ENCODE peak calls at places on chromosomes 3 and 15, in seven cellular contexts. One of them, this sample, is unnamed.

GRCh38 chr3:46895204-46895660 is 17.7 kb downstream of the PTH1R start:
- DNase-seq in RCC 7860: peak
- DNase-seq in heart right ventricle: peak
- DNase-seq in cardiac muscle cell: peak
- DNase-seq in activated naive CD4-positive, alpha-beta T cell: peak
- DNase-seq in foreskin fibroblast: no peak
- DNase-seq in upper lobe of left lung: peak
- DNase-seq in this sample: no peak

GRCh38 chr15:92960996-92961681 is 61.0 kb downstream of the CHD2 start:
- DNase-seq in RCC 7860: peak
- DNase-seq in heart right ventricle: no peak
- DNase-seq in cardiac muscle cell: no peak
- DNase-seq in activated naive CD4-positive, alpha-beta T cell: no peak
- DNase-seq in foreskin fibroblast: no peak
- DNase-seq in upper lobe of left lung: no peak
- DNase-seq in this sample: no peak

GRCh38 chr3:95612611-95613010 is 1201.8 kb upstream of the EPHA6 start:
- DNase-seq in RCC 7860: no peak
- DNase-seq in heart right ventricle: no peak
- DNase-seq in cardiac muscle cell: no peak
- DNase-seq in activated naive CD4-positive, alpha-beta T cell: no peak
- DNase-seq in foreskin fibroblast: no peak
- DNase-seq in upper lobe of left lung: no peak
- DNase-seq in this sample: no peak

GRCh38 chr15:36887214-36888017 is 212.9 kb downstream of the MEIS2 start:
- DNase-seq in RCC 7860: no peak
- DNase-seq in heart right ventricle: no peak
- DNase-seq in cardiac muscle cell: no peak
- DNase-seq in activated naive CD4-positive, alpha-beta T cell: no peak
- DNase-seq in foreskin fibroblast: no peak
- DNase-seq in upper lobe of left lung: no peak
- DNase-seq in this sample: no peak

GRCh38 chr15:79453446-79453845 is 21.3 kb downstream of the MINAR1 start:
- DNase-seq in RCC 7860: no peak
- DNase-seq in heart right ventricle: no peak
- DNase-seq in cardiac muscle cell: no peak
- DNase-seq in activated naive CD4-positive, alpha-beta T cell: no peak
- DNase-seq in foreskin fibroblast: no peak
- DNase-seq in upper lobe of left lung: no peak
- DNase-seq in this sample: no peak

GRCh38 chr15:85414495-85414894 is 34.1 kb downstream of the AKAP13 start:
- DNase-seq in RCC 7860: no peak
- DNase-seq in heart right ventricle: no peak
- DNase-seq in cardiac muscle cell: peak
- DNase-seq in activated naive CD4-positive, alpha-beta T cell: no peak
- DNase-seq in foreskin fibroblast: no peak
- DNase-seq in upper lobe of left lung: no peak
- DNase-seq in this sample: no peak

GRCh38 chr3:185631508-185632206 is 45.6 kb downstream of the SENP2 start:
- DNase-seq in RCC 7860: no peak
- DNase-seq in heart right ventricle: no peak
- DNase-seq in cardiac muscle cell: no peak
- DNase-seq in activated naive CD4-positive, alpha-beta T cell: no peak
- DNase-seq in foreskin fibroblast: no peak
- DNase-seq in upper lobe of left lung: no peak
- DNase-seq in this sample: no peak

GRCh38 chr15:52224211-52224610 is 33.0 kb upstream of the GNB5 start:
- DNase-seq in RCC 7860: no peak
- DNase-seq in heart right ventricle: no peak
- DNase-seq in cardiac muscle cell: no peak
- DNase-seq in activated naive CD4-positive, alpha-beta T cell: no peak
- DNase-seq in foreskin fibroblast: no peak
- DNase-seq in upper lobe of left lung: no peak
- DNase-seq in this sample: no peak

GRCh38 chr3:70856414-70857162 is 544.1 kb upstream of the MDFIC2 start:
- DNase-seq in RCC 7860: peak
- DNase-seq in heart right ventricle: no peak
- DNase-seq in cardiac muscle cell: peak
- DNase-seq in activated naive CD4-positive, alpha-beta T cell: no peak
- DNase-seq in foreskin fibroblast: peak
- DNase-seq in upper lobe of left lung: no peak
- DNase-seq in this sample: no peak

GRCh38 chr3:169241928-169242751 is 421.4 kb downstream of the MECOM start:
- DNase-seq in RCC 7860: no peak
- DNase-seq in heart right ventricle: peak
- DNase-seq in cardiac muscle cell: peak
- DNase-seq in activated naive CD4-positive, alpha-beta T cell: no peak
- DNase-seq in foreskin fibroblast: peak
- DNase-seq in upper lobe of left lung: peak
- DNase-seq in this sample: no peak

This sample was measured in suprapubic skin.